ENCODE peak calls at places on chromosomes 16 and 17, in four cellular contexts. M is breast epithelium, H is spleen, L is cardiac fibroblast. G is an unnamed sample.

GRCh38 chr17:49616086-49616485 is 40.4 kb downstream of the NXPH3 start:
- DNase-seq in M (no peak), H (no peak), L (peak), G (no peak)

GRCh38 chr17:41013606-41014005 is 4.7 kb upstream of the KRTAP3-1 start:
- DNase-seq in M (no peak), H (no peak), L (no peak), G (no peak)

GRCh38 chr17:55773671-55774070 is 22.8 kb downstream of the PCTP start:
- DNase-seq in M (no peak), H (no peak), L (no peak), G (no peak)

GRCh38 chr16:85601730-85602401 is 11.3 kb upstream of the GSE1 start:
- DNase-seq in M (no peak), H (no peak), L (no peak), G (no peak)

GRCh38 chr17:21512307-21513011 is 136.3 kb downstream of the KCNJ12 start:
- DNase-seq in M (no peak), H (no peak), L (no peak), G (no peak)

GRCh38 chr17:35063514-35064223 is at the start of gene RFFL:
- DNase-seq in M (peak), H (peak), L (peak), G (peak)

GRCh38 chr17:39755550-39756375 is 18.0 kb downstream of the GRB7 start:
- DNase-seq in M (no peak), H (peak), L (no peak), G (no peak)

GRCh38 chr16:65099607-65100006 is 22.3 kb downstream of the CDH11 start:
- DNase-seq in M (no peak), H (no peak), L (no peak), G (no peak)

GRCh38 chr17:62188713-62189112 is 123.6 kb upstream of the MED13 start:
- DNase-seq in M (no peak), H (no peak), L (no peak), G (no peak)

GRCh38 chr17:43756176-43756575 is 2.4 kb downstream of the SOST start:
- DNase-seq in M (no peak), H (no peak), L (no peak), G (no peak)

GRCh38 chr16:4115941-4116327 is 308 bp downstream of the ADCY9 start:
- DNase-seq in M (no peak), H (no peak), L (no peak), G (no peak)

DNA sequence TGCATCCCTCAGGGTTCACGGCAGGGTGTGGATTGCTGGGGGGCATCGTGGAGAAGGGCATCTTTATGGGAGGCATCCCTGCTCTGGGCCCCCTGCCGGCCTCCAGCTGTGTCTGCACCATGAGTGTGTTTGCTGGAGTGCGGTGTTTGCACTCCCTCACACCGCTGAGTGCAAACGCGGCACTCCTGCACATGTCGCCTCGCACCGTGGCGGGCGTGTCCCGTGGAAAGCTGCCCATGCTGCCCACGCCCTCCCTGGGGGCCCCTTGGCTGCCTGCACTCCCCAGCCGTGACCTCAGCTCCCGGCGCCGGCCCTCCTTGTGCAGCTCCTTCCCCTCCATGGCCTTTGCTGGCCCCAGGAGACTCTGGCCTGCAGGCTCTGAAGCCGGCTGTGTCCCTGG is 74.6 kb upstream of the ZNF750 start:
- DNase-seq in M (no peak), H (no peak), L (peak), G (no peak)
- TF ChIP-seq CTCF in M (no peak), H (peak), L (peak), G (no peak)

GRCh38 chr16:53672461-53672860 is 31.2 kb downstream of the RPGRIP1L start:
- DNase-seq in M (no peak), H (no peak), L (no peak), G (no peak)
- TF ChIP-seq CTCF in M (no peak), H (no peak), L (no peak), G (no peak)

DNA sequence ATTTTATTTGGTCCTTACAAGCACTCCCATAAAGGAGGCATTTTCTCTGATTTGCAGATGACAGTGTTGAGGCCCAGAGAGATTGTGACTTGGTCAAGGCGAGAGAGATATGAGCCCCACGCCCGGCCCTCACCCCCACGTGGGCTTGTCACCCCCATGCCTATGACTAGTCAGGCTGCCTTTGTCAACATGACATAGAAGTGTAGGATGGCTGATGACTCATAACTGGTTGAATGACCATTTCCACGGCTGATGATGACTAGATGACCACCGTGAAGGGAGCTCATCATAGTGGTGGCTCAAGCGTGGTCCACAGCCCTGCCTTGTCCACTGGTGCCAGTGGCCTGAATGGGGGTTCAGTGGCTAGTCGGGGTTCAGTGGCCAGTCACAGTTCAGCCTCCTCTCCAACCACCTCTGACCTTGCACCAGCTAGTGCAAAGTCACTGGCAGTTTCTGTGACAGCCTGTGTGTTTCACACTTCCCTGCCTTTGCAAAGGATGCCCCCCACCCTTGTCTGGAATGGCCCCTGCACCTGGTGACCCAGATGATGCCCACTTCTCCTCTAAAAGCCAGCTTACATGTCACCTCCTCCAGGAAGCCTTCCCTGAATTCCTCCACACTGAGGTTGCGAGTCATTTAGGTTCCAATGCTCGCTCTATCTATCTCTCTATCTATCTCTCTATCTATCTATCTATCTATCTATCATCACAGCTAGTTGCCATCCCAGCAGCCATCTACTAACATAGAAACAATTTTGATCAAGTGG is 3.8 kb upstream of the WSCD1 start:
- DNase-seq in M (no peak), H (peak), L (no peak), G (no peak)
- TF ChIP-seq CTCF in M (no peak), H (no peak), L (no peak), G (no peak)

GRCh38 chr17:65418622-65419021 is 142.8 kb downstream of the AXIN2 start:
- DNase-seq in M (no peak), H (no peak), L (no peak), G (no peak)
- TF ChIP-seq CTCF in M (no peak), H (no peak), L (no peak), G (no peak)

DNA sequence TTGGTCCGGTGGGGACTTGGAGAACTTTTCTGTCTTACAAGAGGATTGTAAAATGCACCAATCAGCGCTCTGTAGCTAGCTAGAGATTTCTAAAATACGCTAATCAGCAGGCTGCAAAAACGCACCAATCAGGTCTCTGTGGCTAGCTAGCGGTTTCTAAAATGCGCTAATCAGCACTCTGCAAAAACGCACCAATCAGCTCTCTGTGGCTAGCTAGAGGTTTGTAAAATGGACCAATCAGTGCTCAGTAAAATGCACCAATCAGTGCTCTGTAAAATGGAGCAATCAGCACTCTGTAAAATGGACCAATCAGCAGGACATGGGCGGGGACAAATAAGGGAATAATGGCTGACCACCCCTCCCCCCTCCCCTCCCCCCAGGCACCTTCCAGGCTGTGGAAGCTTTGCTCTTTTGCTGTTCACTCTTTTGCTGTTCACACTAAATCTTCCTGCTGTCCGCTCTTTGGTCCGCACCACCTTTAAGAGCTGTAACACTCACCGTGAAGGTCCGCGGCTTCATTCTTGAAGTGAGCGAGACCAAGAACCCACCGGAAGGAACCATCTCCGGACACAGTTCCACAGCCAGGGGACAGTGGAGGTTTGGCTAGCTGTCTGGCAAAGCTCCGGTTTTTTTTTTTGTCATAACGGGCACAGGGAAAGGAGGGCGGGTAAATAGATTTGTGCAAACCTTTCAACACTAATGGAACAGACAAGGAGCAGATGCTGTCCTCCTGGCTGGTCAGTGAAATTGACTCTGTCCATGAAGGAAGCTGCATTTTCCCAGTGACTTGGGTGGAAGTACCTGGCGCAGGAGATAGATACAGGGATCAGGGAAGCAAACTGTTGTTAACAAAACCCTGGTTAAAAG is 8.3 kb downstream of the PITPNC1 start:
- DNase-seq in M (no peak), H (no peak), L (no peak), G (no peak)
- TF ChIP-seq CTCF in M (no peak), H (no peak), L (no peak), G (no peak)

DNA sequence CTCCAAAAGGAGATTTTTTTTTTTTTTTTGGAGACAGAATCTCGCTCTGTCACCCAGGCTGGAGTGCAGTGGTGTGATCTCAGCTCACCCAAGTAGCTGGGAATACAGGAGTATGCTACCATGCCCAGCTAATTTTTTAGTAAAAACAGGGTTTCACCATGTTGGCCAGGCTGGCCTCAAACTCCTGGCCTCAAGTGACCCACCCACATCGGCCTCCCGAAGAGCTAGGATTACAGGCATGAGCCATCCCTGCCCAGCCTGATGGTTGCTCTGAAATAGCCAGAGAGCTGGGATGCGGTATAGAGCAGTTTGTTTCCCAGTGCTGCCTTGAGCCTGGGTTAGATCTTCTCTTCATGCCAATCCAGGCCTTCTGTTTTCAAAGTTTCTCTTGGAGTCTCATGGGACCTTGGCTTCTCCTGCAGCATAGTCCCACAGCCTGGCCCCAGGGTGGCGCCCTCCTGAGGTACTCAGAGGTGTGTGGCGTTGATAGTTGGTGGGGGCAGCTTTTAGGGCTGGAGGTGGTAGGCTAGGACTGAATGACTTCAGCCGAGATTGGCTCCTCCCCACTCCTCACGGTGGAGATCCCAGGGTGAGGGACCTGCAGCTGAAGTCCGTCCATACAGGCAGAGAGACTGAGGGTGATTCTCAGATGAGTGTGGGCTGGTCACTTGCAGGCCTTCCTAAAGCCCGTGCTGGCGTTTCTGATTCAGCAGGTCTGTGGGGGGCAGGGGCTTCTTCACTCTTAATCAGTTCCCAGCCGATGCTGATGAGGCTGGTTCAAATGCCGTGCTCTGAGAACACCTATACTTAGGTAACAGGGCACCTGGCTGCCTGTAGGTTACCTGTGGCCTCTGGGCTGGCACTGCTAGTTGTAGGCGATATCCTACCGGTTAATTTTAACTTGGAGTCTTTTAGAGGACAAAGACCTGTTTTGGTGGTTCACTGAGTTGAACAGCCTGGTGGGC is 52.0 kb downstream of the TNFRSF13B start:
- DNase-seq in M (peak), H (peak), L (no peak), G (no peak)
- TF ChIP-seq CTCF in M (no peak), H (no peak), L (no peak), G (no peak)

GRCh38 chr17:17216776-17217175 is 10.6 kb upstream of the PLD6 start:
- DNase-seq in M (no peak), H (no peak), L (no peak), G (no peak)
- TF ChIP-seq CTCF in M (no peak), H (no peak), L (no peak), G (no peak)

GRCh38 chr16:88840589-88841215 is 16.0 kb downstream of the GALNS start:
- DNase-seq in M (no peak), H (no peak), L (no peak), G (no peak)

GRCh38 chr16:88837806-88838205 is 18.9 kb downstream of the GALNS start:
- DNase-seq in M (no peak), H (no peak), L (no peak), G (no peak)

GRCh38 chr16:88839745-88840588 is 16.8 kb downstream of the GALNS start:
- DNase-seq in M (no peak), H (no peak), L (no peak), G (no peak)

GRCh38 chr16:88838566-88838965 is 18.2 kb downstream of the GALNS start:
- DNase-seq in M (no peak), H (no peak), L (no peak), G (no peak)

GRCh38 chr16:88839026-88839529 is 17.7 kb downstream of the GALNS start:
- DNase-seq in M (no peak), H (peak), L (no peak), G (no peak)
- TF ChIP-seq CTCF in M (no peak), H (no peak), L (no peak), G (peak)

GRCh38 chr17:75650874-75651273 is 16.1 kb downstream of the RECQL5 start:
- DNase-seq in M (peak), H (no peak), L (no peak), G (no peak)

GRCh38 chr17:75652341-75652740 is 14.6 kb downstream of the RECQL5 start:
- DNase-seq in M (peak), H (no peak), L (no peak), G (no peak)

GRCh38 chr17:75652934-75653549 is 13.9 kb downstream of the RECQL5 start:
- DNase-seq in M (no peak), H (no peak), L (peak), G (peak)

GRCh38 chr17:75658237-75658636 is 8.7 kb downstream of the RECQL5 start:
- DNase-seq in M (peak), H (no peak), L (no peak), G (no peak)

DNA sequence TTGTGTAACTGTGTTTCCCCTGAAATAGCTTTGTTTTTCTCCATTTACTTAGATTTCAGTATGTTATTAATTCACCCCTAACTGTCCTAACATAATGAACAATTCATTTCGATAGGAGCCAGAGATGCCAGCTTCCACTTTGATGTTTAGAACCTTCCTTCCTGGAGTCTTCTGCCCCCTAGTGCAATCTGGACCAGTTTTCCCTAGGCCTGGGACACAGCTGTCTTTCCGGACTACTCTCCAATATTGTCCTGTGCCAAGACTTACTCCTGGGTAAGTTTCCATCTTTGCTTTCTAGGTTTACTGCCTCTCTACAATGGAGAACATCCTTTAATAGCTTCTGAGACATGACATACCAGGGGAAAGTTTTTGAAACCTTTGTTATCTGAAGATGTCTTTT is 12.8 kb downstream of the RECQL5 start:
- DNase-seq in M (peak), H (no peak), L (no peak), G (no peak)
- TF ChIP-seq CTCF in M (no peak), H (no peak), L (no peak), G (no peak)

GRCh38 chr17:29241015-29241963 is 5.4 kb upstream of the CRYBA1 start:
- DNase-seq in M (no peak), H (no peak), L (peak), G (no peak)
- TF ChIP-seq CTCF in M (no peak), H (no peak), L (no peak), G (no peak)

G was measured in endothelial cell.